ENCODE peak calls at places on chromosome 21, in eight cellular contexts. B is hepatic stellate cell, M is H7, P is AG08395, Q is Kasumi-1, S is AG04450, X is breast epithelium, R is NCI-H2029 treated with DMSO at 0.1 percent for 48 hours. Y is an unnamed sample.

GRCh38 chr21:42500736-42501135 is 4.7 kb upstream of the RSPH1 start:
- DNase-seq in P (no peak), X (no peak), M (no peak), S (no peak), Q (no peak), B (no peak), R (no peak), Y (no peak)

GRCh38 chr21:45550552-45551210 is 8.4 kb upstream of the SLC19A1 start:
- DNase-seq in S (no peak), Q (peak; percentile 94), B (no peak), X (no peak), M (peak; percentile 70), P (no peak), R (no peak), Y (no peak)

GRCh38 chr21:35438643-35439404 is 389.7 kb upstream of the RUNX1 start:
- DNase-seq in P (no peak), M (no peak), B (no peak), R (no peak), Q (no peak), S (no peak), X (no peak), Y (no peak)

GRCh38 chr21:31145271-31145801 is 107.1 kb upstream of the KRTAP19-8 start:
- DNase-seq in R (no peak), S (no peak), X (no peak), M (no peak), Q (no peak), P (no peak), B (no peak), Y (no peak)

GRCh38 chr21:44514218-44514520 is 25.8 kb downstream of the KRTAP10-1 start:
- DNase-seq in Q (no peak), S (no peak), M (no peak), R (no peak), B (no peak), P (no peak), X (no peak), Y (no peak)

GRCh38 chr21:35024071-35024420 is 25.1 kb downstream of the RUNX1 start:
- DNase-seq in X (no peak), P (no peak), R (no peak), Q (no peak), M (no peak), B (no peak), S (no peak), Y (no peak)

GRCh38 chr21:45525153-45525909 is 16.9 kb downstream of the SLC19A1 start:
- DNase-seq in Q (no peak), R (no peak), X (peak; percentile 46), M (no peak), S (no peak), B (no peak), P (no peak), Y (peak; percentile 5)

GRCh38 chr21:15688809-15689208 is 41.0 kb upstream of the USP25 start:
- DNase-seq in B (no peak), X (no peak), P (no peak), Q (no peak), R (no peak), M (no peak), S (no peak), Y (no peak)

GRCh38 chr21:42411891-42412635 is 8.4 kb downstream of the UBASH3A start:
- DNase-seq in M (peak; percentile 63), B (no peak), R (no peak), S (no peak), P (no peak), X (no peak), Q (no peak), Y (no peak)

Y was measured in ascending aorta.